ENCODE peak calls at places on chromosomes 4 and X, in seven cellular contexts. T is fibroblast of lung; X is PC-3; S is naive thymus-derived CD4-positive, alpha-beta T cell; G is lower lobe of right lung; K is neuronal stem cell; L is GM23248. C is an unnamed sample.

GRCh38 chrX:150446151-150446550 is 83.0 kb downstream of the MAMLD1 start:
- DNase-seq in T (no peak), X (no peak), S (no peak), G (no peak), K (no peak), L (no peak), C (no peak)

GRCh38 chrX:124540474-124540873 is 194.1 kb downstream of the SH2D1A start:
- DNase-seq in T (no peak), X (peak; percentile 84), S (no peak), G (no peak), K (no peak), L (no peak), C (no peak)

GRCh38 chrX:109830704-109831206 is 97.7 kb upstream of the ACSL4 start:
- DNase-seq in T (peak; percentile 84), X (peak; percentile 46), S (no peak), G (no peak), K (no peak), L (peak; percentile 53), C (no peak)

GRCh38 chr4:74374561-74375327 is 9.8 kb downstream of the EREG start:
- DNase-seq in T (peak; percentile 89), X (peak; percentile 97), S (no peak), G (peak; percentile 90), K (no peak), L (peak; percentile 98), C (peak; percentile 91)

GRCh38 chr4:74370912-74371311 is 6.0 kb downstream of the EREG start:
- DNase-seq in T (peak; percentile 82), X (peak; percentile 77), S (peak; percentile 12), G (no peak), K (peak; percentile 26), L (peak; percentile 75), C (no peak)

GRCh38 chr4:156773648-156774357 is 197.8 kb downstream of the PDGFC start:
- DNase-seq in T (no peak), X (peak; percentile 63), S (no peak), G (no peak), K (no peak), L (peak; percentile 70), C (no peak)

GRCh38 chr4:101451086-101451485 is 103.8 kb upstream of the PPP3CA start:
- DNase-seq in T (no peak), X (no peak), S (no peak), G (no peak), K (no peak), L (peak; percentile 8), C (no peak)

GRCh38 chr4:188145626-188146025 is 6.4 kb downstream of the TRIML1 start:
- DNase-seq in T (no peak), X (no peak), S (no peak), G (no peak), K (no peak), L (no peak), C (no peak)

GRCh38 chr4:16029329-16029728 is 54.5 kb downstream of the PROM1 start:
- DNase-seq in T (peak; percentile 58), X (no peak), S (no peak), G (no peak), K (no peak), L (peak; percentile 13), C (no peak)

GRCh38 chr4:77845400-77845799 is 17.2 kb upstream of the MRPL1 start:
- DNase-seq in T (no peak), X (no peak), S (no peak), G (no peak), K (no peak), L (no peak), C (no peak)

GRCh38 chr4:128284317-128284716 is 3.3 kb downstream of the PGRMC2 start:
- DNase-seq in T (no peak), X (peak; percentile 53), S (no peak), G (no peak), K (no peak), L (no peak), C (no peak)
- H3K36me3 ChIP-seq in T (no peaks in the 10 kb centered on the region), X (no peaks in the 10 kb centered on the region), S (no peaks in the 10 kb centered on the region), G (no peaks in the 10 kb centered on the region), K (no peaks in the 10 kb centered on the region), L (peaks cover 19% of the 10 kb centered on the region), C (no peaks in the 10 kb centered on the region)

GRCh38 chr4:147814334-147814733 is 82.4 kb downstream of the ARHGAP10 start:
- DNase-seq in T (no peak), X (peak; percentile 9), S (no peak), G (no peak), K (no peak), L (no peak), C (no peak)
- H3K4me1 ChIP-seq in T (no peaks in the 10 kb centered on the region), X (no peaks in the 10 kb centered on the region), S (no peaks in the 10 kb centered on the region), G (peaks cover 54% of the 10 kb centered on the region), K (no peaks in the 10 kb centered on the region), L (peaks cover 26% of the 10 kb centered on the region), C (peaks cover 5% of the 10 kb centered on the region)

GRCh38 chr4:7236847-7237246 is 44.5 kb downstream of the SORCS2 start:
- DNase-seq in T (peak; percentile 14), X (no peak), S (no peak), G (no peak), K (no peak), L (peak; percentile 41), C (no peak)

GRCh38 chr4:7239844-7240243 is 47.5 kb downstream of the SORCS2 start:
- DNase-seq in T (no peak), X (no peak), S (no peak), G (no peak), K (no peak), L (no peak), C (no peak)

GRCh38 chr4:7239101-7239820 is 46.9 kb downstream of the SORCS2 start:
- DNase-seq in T (no peak), X (no peak), S (no peak), G (no peak), K (no peak), L (no peak), C (no peak)

GRCh38 chr4:7237863-7238262 is 45.5 kb downstream of the SORCS2 start:
- DNase-seq in T (no peak), X (no peak), S (no peak), G (no peak), K (no peak), L (peak; percentile 76), C (no peak)

DNA sequence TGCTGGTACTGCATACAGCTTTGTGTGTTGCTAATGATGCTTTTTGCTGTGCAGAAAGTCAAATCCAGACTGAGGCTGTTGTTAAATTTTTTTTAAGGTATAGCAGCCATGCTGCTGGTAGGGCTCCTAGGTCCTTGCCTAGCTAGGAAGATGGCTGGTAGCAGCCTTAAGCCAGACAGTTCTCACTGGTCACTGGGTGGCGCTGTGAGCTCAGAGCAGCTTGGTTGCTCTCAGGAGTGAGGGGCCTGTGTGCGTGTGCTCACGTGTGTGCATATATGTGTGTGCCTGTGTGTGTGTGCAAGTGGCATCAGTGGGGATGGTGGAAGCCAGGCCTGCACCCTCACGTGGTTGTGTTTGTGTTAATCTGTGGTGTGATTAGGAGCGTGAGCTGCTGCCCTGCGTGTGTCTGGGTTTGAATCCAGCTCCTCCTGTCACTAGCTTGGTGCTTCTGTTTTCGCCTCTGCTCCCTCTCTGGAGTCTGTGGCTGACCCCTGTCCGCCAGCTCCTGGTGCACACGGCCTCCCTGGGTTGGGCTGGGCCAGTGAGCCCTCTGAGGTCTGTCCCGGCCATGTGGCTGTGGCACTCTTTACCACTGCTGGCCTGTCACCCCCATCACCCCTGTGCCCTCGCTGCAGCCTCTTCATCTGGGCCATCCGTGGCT is 46.1 kb downstream of the SORCS2 start:
- DNase-seq in T (no peak), X (no peak), S (no peak), G (no peak), K (no peak), L (no peak), C (no peak)
- H3K4me3 ChIP-seq in T (no peak overlapping the region), X (no peak overlapping the region), S (no peak overlapping the region), G (no peak overlapping the region), K (no peak overlapping the region), L (no peak overlapping the region), C (no peak overlapping the region)

DNA sequence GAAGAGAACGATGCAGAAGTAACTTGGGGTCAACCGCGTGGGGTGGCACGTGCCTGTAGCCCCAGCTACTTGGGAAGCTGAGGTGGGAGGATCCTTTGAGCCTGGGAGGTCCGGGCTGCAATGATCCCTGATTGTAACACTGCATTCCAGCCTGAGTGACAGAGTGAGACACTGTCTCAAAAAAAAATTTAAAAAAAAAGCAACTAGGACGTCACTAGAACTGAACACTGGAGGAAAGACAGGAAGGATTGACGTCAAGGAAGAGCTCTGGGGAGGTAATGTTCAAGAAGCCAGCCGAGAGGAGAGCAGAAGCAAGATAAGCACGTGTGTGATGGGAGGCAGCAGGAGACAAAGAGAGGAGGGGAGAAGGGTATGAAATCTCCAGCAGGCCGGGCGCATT is 28.7 kb downstream of the S100G start:
- DNase-seq in T (no peak), X (no peak), S (no peak), G (no peak), K (no peak), L (no peak), C (no peak)
- H3K36me3 ChIP-seq in T (no peaks in the 10 kb centered on the region), X (peaks cover 1% of the 10 kb centered on the region), S (no peaks in the 10 kb centered on the region), G (peaks cover 54% of the 10 kb centered on the region), K (peaks cover 11% of the 10 kb centered on the region), L (no peaks in the 10 kb centered on the region), C (no peaks in the 10 kb centered on the region)

DNA sequence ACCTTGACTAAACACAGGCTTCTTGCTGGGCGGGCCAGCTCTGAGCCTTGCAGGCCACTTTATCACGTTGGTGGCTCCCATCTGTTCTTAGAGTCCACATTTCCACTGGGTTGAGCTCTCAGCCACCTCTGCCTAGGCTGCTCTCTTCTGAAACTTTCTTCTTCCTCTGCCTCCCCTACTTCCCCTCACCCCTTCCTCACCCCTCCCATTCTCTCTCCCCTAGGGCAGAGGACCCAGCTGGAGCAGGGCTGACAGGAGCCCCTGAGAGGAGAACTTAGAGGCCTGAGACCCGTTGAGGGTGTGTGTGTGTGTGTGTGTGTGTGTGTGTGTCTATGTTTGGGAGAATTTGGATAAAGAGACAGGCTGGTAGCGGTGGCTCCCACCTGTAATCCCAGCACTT is 19.9 kb upstream of the TMSB4X start:
- DNase-seq in T (no peak), X (no peak), S (no peak), G (no peak), K (no peak), L (no peak), C (no peak)
- H3K4me1 ChIP-seq in T (peaks cover 6% of the 10 kb centered on the region), X (peaks cover 19% of the 10 kb centered on the region), S (peaks cover 63% of the 10 kb centered on the region), G (peaks cover 17% of the 10 kb centered on the region), K (no peaks in the 10 kb centered on the region), L (peaks cover 23% of the 10 kb centered on the region), C (peaks cover 6% of the 10 kb centered on the region)

GRCh38 chrX:154296731-154297130 is 1.1 kb downstream of the TKTL1 start:
- DNase-seq in T (no peak), X (no peak), S (no peak), G (no peak), K (no peak), L (no peak), C (no peak)
- H3K4me3 ChIP-seq in T (no peak overlapping the region), X (no peak overlapping the region), S (no peak overlapping the region), G (no peak overlapping the region), K (no peak overlapping the region), L (no peak overlapping the region), C (no peak overlapping the region)